ENCODE peak calls at places on chromosome 22, in nine cellular contexts. Q is memory B cell; I is neural progenitor cell; R is retina; H is left cardiac atrium; O is germinal center; B is PC-9; S is CD4-positive, CD25-positive, alpha-beta regulatory T cell; F is activated CD4-positive, alpha-beta T cell treated with anti-CD3 and anti-CD28 coated beads, Interleukin-2, amount 50 U/mL, for 1 hour. C is an unnamed sample.
A peak's percentile ranks its signal among the peaks of the same experiment; 100 is the strongest.

GRCh38 chr22:48659393-48659792 is 1168.3 kb downstream of the BRD1 start:
- DNase-seq in S (no peak), I (no peak), O (no peak), R (no peak), B (no peak), F (no peak), Q (no peak), H (no peak), C (no peak)

GRCh38 chr22:46081831-46082210 is 68.5 kb upstream of the PPARA start:
- DNase-seq in Q (no peak), I (peak; percentile 26), B (no peak), H (peak; percentile 31), O (no peak), F (no peak), R (no peak), S (no peak), C (no peak)

GRCh38 chr22:31192513-31192912 is 19.6 kb upstream of the LIMK2 start:
- DNase-seq in B (peak; percentile 70), I (no peak), H (no peak), F (no peak), R (no peak), Q (no peak), O (no peak), S (no peak), C (no peak)

GRCh38 chr22:44396021-44396726 is 83.4 kb upstream of the SHISAL1 start:
- DNase-seq in S (no peak), H (no peak), Q (no peak), F (no peak), B (peak; percentile 9), O (no peak), R (peak; percentile 0), I (no peak), C (peak; percentile 5)

GRCh38 chr22:32237021-32237420 is 18.1 kb downstream of the SLC5A4 start:
- DNase-seq in H (no peak), R (no peak), Q (no peak), B (no peak), I (no peak), O (no peak), F (no peak), S (no peak), C (no peak)

GRCh38 chr22:46125816-46126770 is 24.2 kb upstream of the PPARA start:
- DNase-seq in H (no peak), B (no peak), Q (no peak), R (no peak), I (no peak), S (no peak), O (no peak), F (no peak), C (no peak)

GRCh38 chr22:26718905-26719304 is 61.5 kb downstream of the MIAT start:
- DNase-seq in F (no peak), S (no peak), H (no peak), R (no peak), O (no peak), Q (no peak), B (peak; percentile 21), I (no peak), C (no peak)

GRCh38 chr22:37624017-37624365 is 15.4 kb downstream of the GGA1 start:
- DNase-seq in I (no peak), S (no peak), F (no peak), H (no peak), O (no peak), B (no peak), R (no peak), Q (no peak), C (no peak)

GRCh38 chr22:41725510-41726110 is 26.3 kb downstream of the MEI1 start:
- DNase-seq in S (no peak), O (no peak), Q (no peak), F (no peak), B (peak; percentile 89), H (no peak), R (no peak), I (no peak), C (no peak)

GRCh38 chr22:41330169-41330568 is 28.8 kb downstream of the ZC3H7B start:
- DNase-seq in F (no peak), H (no peak), B (no peak), R (no peak), S (no peak), Q (no peak), O (no peak), I (no peak), C (no peak)

GRCh38 chr22:46754110-46754799 is 8.2 kb upstream of the TBC1D22A start:
- DNase-seq in Q (no peak), F (no peak), S (no peak), B (peak; percentile 97), I (no peak), H (peak; percentile 97), O (no peak), R (no peak), C (no peak)

GRCh38 chr22:38201718-38202436 is at the start of gene MAFF:
- DNase-seq in O (peak; percentile 91), B (peak; percentile 95), I (peak; percentile 98), H (peak; percentile 98), Q (peak; percentile 66), F (peak; percentile 82), R (peak; percentile 92), S (peak; percentile 92), C (peak; percentile 73)

GRCh38 chr22:31637375-31637937 is 24.6 kb downstream of the PISD start:
- DNase-seq in I (no peak), H (no peak), F (no peak), Q (peak; percentile 39), O (peak; percentile 54), R (no peak), S (no peak), B (no peak), C (no peak)

GRCh38 chr22:32803020-32803758 is 1.7 kb downstream of the TIMP3 start:
- DNase-seq in I (peak; percentile 40), O (no peak), B (peak; percentile 69), F (no peak), H (no peak), Q (no peak), S (no peak), R (peak; percentile 31), C (no peak)

GRCh38 chr22:44049369-44050231 is 25.5 kb downstream of the PARVB start:
- DNase-seq in O (no peak), F (no peak), S (no peak), B (no peak), I (no peak), H (no peak), R (peak; percentile 61), Q (no peak), C (no peak)

GRCh38 chr22:41831828-41832552 is 915 bp upstream of the SREBF2 start:
- DNase-seq in S (no peak), I (no peak), H (no peak), F (no peak), Q (no peak), R (no peak), B (no peak), O (no peak), C (no peak)

C was measured in activated B cell treated with CpG ODN at 0.5 μM for 24 hours.